ENCODE peak calls at places on chromosomes 2 and 18, in ten cellular contexts. R is AG09309, M is NCI-H1092 treated with DMSO at 0.1 percent for 48 hours, O is ACHN, Z is HS-5, E is HT1080, G is brain microvascular endothelial cell, L is skeletal muscle cell, T is GM19239, C is H54. Q is an unnamed sample.

GRCh38 chr18:35581555-35582309 is at the start of gene GALNT1:
- DNase-seq in R (no peak), M (peak), O (peak), Z (no peak), E (no peak), G (no peak), L (no peak), T (no peak), C (peak), Q (no peak)

GRCh38 chr2:7881038-7881437 is 800.8 kb upstream of the ID2 start:
- DNase-seq in R (no peak), M (no peak), O (peak), Z (no peak), E (no peak), G (no peak), L (no peak), T (no peak), C (no peak), Q (no peak)

GRCh38 chr2:186757009-186757408 is 63.1 kb downstream of the FAM171B start:
- DNase-seq in R (no peak), M (no peak), O (peak), Z (no peak), E (no peak), G (no peak), L (no peak), T (no peak), C (no peak), Q (no peak)

GRCh38 chr2:46180189-46180588 is 117.0 kb upstream of the EPAS1 start:
- DNase-seq in R (no peak), M (no peak), O (no peak), Z (no peak), E (no peak), G (no peak), L (no peak), T (no peak), C (no peak), Q (no peak)

GRCh38 chr2:101057051-101057933 is 55.2 kb downstream of the RPL31 start:
- DNase-seq in R (no peak), M (no peak), O (no peak), Z (no peak), E (no peak), G (no peak), L (no peak), T (no peak), C (no peak), Q (no peak)

GRCh38 chr2:104870249-104870816 is 16.4 kb downstream of the POU3F3 start:
- DNase-seq in R (no peak), M (no peak), O (no peak), Z (no peak), E (no peak), G (no peak), L (no peak), T (no peak), C (no peak), Q (no peak)

GRCh38 chr2:191050640-191050987 is 36.6 kb upstream of the STAT1 start:
- DNase-seq in R (peak), M (no peak), O (no peak), Z (peak), E (no peak), G (peak), L (peak), T (no peak), C (no peak), Q (no peak)

GRCh38 chr2:120747706-120748105 is 12.0 kb downstream of the GLI2 start:
- DNase-seq in R (no peak), M (no peak), O (no peak), Z (no peak), E (no peak), G (no peak), L (no peak), T (no peak), C (no peak), Q (no peak)

GRCh38 chr2:174553811-174554493 is 43.7 kb downstream of the WIPF1 start:
- DNase-seq in R (no peak), M (no peak), O (no peak), Z (no peak), E (no peak), G (no peak), L (no peak), T (no peak), C (no peak), Q (no peak)

GRCh38 chr18:26014462-26014861 is 76.0 kb downstream of the SS18 start:
- DNase-seq in R (no peak), M (no peak), O (no peak), Z (no peak), E (no peak), G (no peak), L (no peak), T (no peak), C (no peak), Q (no peak)

GRCh38 chr2:241218131-241219029 is 29.9 kb downstream of the ANO7 start:
- DNase-seq in R (no peak), M (peak), O (peak), Z (no peak), E (peak), G (no peak), L (no peak), T (peak), C (no peak), Q (peak)

GRCh38 chr2:215737496-215737895 is 275.9 kb downstream of the MREG start:
- DNase-seq in R (no peak), M (no peak), O (no peak), Z (no peak), E (no peak), G (no peak), L (no peak), T (no peak), C (no peak), Q (no peak)

GRCh38 chr2:191677091-191677645 is 768 bp upstream of the NABP1 start:
- DNase-seq in R (peak), M (no peak), O (peak), Z (no peak), E (peak), G (peak), L (peak), T (no peak), C (no peak), Q (no peak)

GRCh38 chr2:196370386-196370785 is 199.0 kb upstream of the STK17B start:
- DNase-seq in R (no peak), M (no peak), O (no peak), Z (no peak), E (no peak), G (no peak), L (no peak), T (no peak), C (no peak), Q (no peak)

GRCh38 chr2:158024288-158024898 is 77.3 kb upstream of the UPP2 start:
- DNase-seq in R (no peak), M (peak), O (peak), Z (no peak), E (peak), G (peak), L (no peak), T (peak), C (peak), Q (peak)

GRCh38 chr2:233414273-233414654 is 60.0 kb downstream of the DGKD start:
- DNase-seq in R (no peak), M (no peak), O (peak), Z (no peak), E (peak), G (no peak), L (no peak), T (no peak), C (peak), Q (no peak)

GRCh38 chr2:46547223-46548102 is 68.1 kb downstream of the TMEM247 start:
- DNase-seq in R (no peak), M (no peak), O (no peak), Z (no peak), E (no peak), G (no peak), L (no peak), T (no peak), C (no peak), Q (no peak)

GRCh38 chr2:170177950-170178781 is at the start of gene MYO3B:
- DNase-seq in R (peak), M (no peak), O (no peak), Z (no peak), E (peak), G (no peak), L (peak), T (no peak), C (no peak), Q (no peak)

GRCh38 chr2:105873281-105873680 is 128.6 kb downstream of the NCK2 start:
- DNase-seq in R (no peak), M (no peak), O (no peak), Z (no peak), E (no peak), G (no peak), L (no peak), T (no peak), C (peak), Q (no peak)

GRCh38 chr2:238942941-238943715 is 95.2 kb downstream of the TWIST2 start:
- DNase-seq in R (no peak), M (no peak), O (no peak), Z (no peak), E (no peak), G (no peak), L (no peak), T (no peak), C (no peak), Q (no peak)

GRCh38 chr18:26480897-26481795 is 67.2 kb downstream of the KCTD1 start:
- DNase-seq in R (peak), M (no peak), O (peak), Z (peak), E (peak), G (peak), L (peak), T (no peak), C (peak), Q (no peak)

GRCh38 chr2:229931241-229931640 is 8.9 kb downstream of the FBXO36 start:
- DNase-seq in R (no peak), M (no peak), O (no peak), Z (no peak), E (no peak), G (no peak), L (no peak), T (no peak), C (no peak), Q (no peak)

GRCh38 chr2:59462418-59463197 is 1090.8 kb downstream of the BCL11A start:
- DNase-seq in R (no peak), M (no peak), O (no peak), Z (no peak), E (peak), G (no peak), L (no peak), T (no peak), C (no peak), Q (no peak)

GRCh38 chr2:16475581-16475980 is 190.1 kb downstream of the CYRIA start:
- DNase-seq in R (no peak), M (no peak), O (no peak), Z (no peak), E (peak), G (no peak), L (no peak), T (no peak), C (no peak), Q (no peak)

GRCh38 chr2:11121099-11121822 is 34.0 kb upstream of the SLC66A3 start:
- DNase-seq in R (no peak), M (no peak), O (no peak), Z (no peak), E (no peak), G (no peak), L (no peak), T (no peak), C (no peak), Q (peak)

GRCh38 chr2:75703617-75704016 is 7.1 kb downstream of the GCFC2 start:
- DNase-seq in R (no peak), M (no peak), O (no peak), Z (no peak), E (no peak), G (no peak), L (no peak), T (no peak), C (no peak), Q (no peak)

GRCh38 chr2:66481100-66481549 is 46.2 kb downstream of the MEIS1 start:
- DNase-seq in R (no peak), M (no peak), O (no peak), Z (no peak), E (peak), G (peak), L (peak), T (no peak), C (peak), Q (no peak)

GRCh38 chr18:2573408-2573807 is 2.1 kb downstream of the NDC80 start:
- DNase-seq in R (no peak), M (no peak), O (no peak), Z (no peak), E (no peak), G (no peak), L (no peak), T (no peak), C (no peak), Q (no peak)

GRCh38 chr18:55515946-55516710 is 71.9 kb downstream of the TCF4 start:
- DNase-seq in R (peak), M (no peak), O (no peak), Z (no peak), E (peak), G (peak), L (no peak), T (no peak), C (no peak), Q (no peak)

GRCh38 chr2:174697267-174697666 is 67.0 kb downstream of the CHRNA1 start:
- DNase-seq in R (no peak), M (peak), O (peak), Z (peak), E (peak), G (peak), L (no peak), T (peak), C (peak), Q (peak)

GRCh38 chr2:130728007-130728454 is 839 bp upstream of the GPR148 start:
- DNase-seq in R (no peak), M (peak), O (no peak), Z (no peak), E (no peak), G (no peak), L (no peak), T (no peak), C (no peak), Q (peak)

GRCh38 chr2:155633887-155634570 is 698.5 kb downstream of the NR4A2 start:
- DNase-seq in R (no peak), M (no peak), O (no peak), Z (no peak), E (peak), G (no peak), L (no peak), T (no peak), C (peak), Q (no peak)

GRCh38 chr2:212832211-212833195 is 293.9 kb upstream of the ERBB4 start:
- DNase-seq in R (no peak), M (no peak), O (no peak), Z (no peak), E (no peak), G (no peak), L (no peak), T (no peak), C (no peak), Q (no peak)

GRCh38 chr2:100856732-100857131 is 36.8 kb downstream of the NPAS2 start:
- DNase-seq in R (no peak), M (no peak), O (no peak), Z (no peak), E (no peak), G (no peak), L (no peak), T (no peak), C (no peak), Q (no peak)

GRCh38 chr18:3454365-3455089 is 4.6 kb downstream of the TGIF1 start:
- DNase-seq in R (no peak), M (peak), O (peak), Z (no peak), E (peak), G (peak), L (no peak), T (no peak), C (no peak), Q (peak)

GRCh38 chr2:104863585-104864279 is 9.8 kb downstream of the POU3F3 start:
- DNase-seq in R (no peak), M (no peak), O (no peak), Z (no peak), E (no peak), G (no peak), L (no peak), T (no peak), C (no peak), Q (no peak)

GRCh38 chr2:151302879-151303278 is 13.4 kb upstream of the NMI start:
- DNase-seq in R (peak), M (no peak), O (peak), Z (peak), E (peak), G (peak), L (peak), T (no peak), C (peak), Q (no peak)

GRCh38 chr2:77552956-77553355 is 30.8 kb upstream of the LRRTM4 start:
- DNase-seq in R (no peak), M (peak), O (peak), Z (no peak), E (no peak), G (no peak), L (no peak), T (no peak), C (no peak), Q (no peak)

Q was measured in NCI-H2029 treated with DMSO at 0.1 percent for 48 hours.